ENCODE peak calls at places on chromosomes 16 and 17, in seven cellular contexts. A is H1, Y is K562, L is HCT116, E is SK-N-SH, M is GM12878, H is HepG2. X is an unnamed sample.

GRCh38 chr17:40794466-40794865 is 5.3 kb downstream of the KRT28 start:
- DNase-seq in A (no peak), Y (no peak), L (no peak), E (no peak), M (no peak), H (no peak), X (no peak)

GRCh38 chr17:41061969-41062368 is 2.1 kb upstream of the KRTAP2-3 start:
- DNase-seq in A (no peak), Y (no peak), L (no peak), E (no peak), M (no peak), H (peak; percentile 62), X (no peak)

GRCh38 chr16:66020061-66020460 is 346.4 kb upstream of the CDH5 start:
- DNase-seq in A (no peak), Y (no peak), L (no peak), E (no peak), M (no peak), H (no peak), X (no peak)

GRCh38 chr16:48062681-48063080 is 93.1 kb downstream of the ABCC12 start:
- DNase-seq in A (no peak), Y (no peak), L (no peak), E (peak; percentile 70), M (no peak), H (no peak), X (no peak)

GRCh38 chr17:4632583-4632923 is 8.9 kb downstream of the ALOX15 start:
- DNase-seq in A (no peak), Y (no peak), L (no peak), E (no peak), M (no peak), H (no peak), X (no peak)

GRCh38 chr17:17506893-17507464 is 10.8 kb upstream of the RASD1 start:
- DNase-seq in A (no peak), Y (no peak), L (no peak), E (peak; percentile 48), M (no peak), H (no peak), X (no peak)

GRCh38 chr17:7266784-7267183 is 4.5 kb upstream of the CLDN7 start:
- DNase-seq in A (no peak), Y (no peak), L (no peak), E (no peak), M (no peak), H (no peak), X (no peak)

GRCh38 chr16:69773255-69773947 is 11.3 kb downstream of the WWP2 start:
- DNase-seq in A (no peak), Y (no peak), L (no peak), E (no peak), M (no peak), H (no peak), X (no peak)

GRCh38 chr16:89395150-89396142 is 94.9 kb downstream of the ANKRD11 start:
- DNase-seq in A (no peak), Y (no peak), L (no peak), E (peak; percentile 69), M (no peak), H (peak; percentile 97), X (peak; percentile 95)

GRCh38 chr17:79944251-79944812 is 91.3 kb downstream of the TBC1D16 start:
- DNase-seq in A (no peak), Y (no peak), L (no peak), E (peak; percentile 43), M (no peak), H (no peak), X (no peak)

GRCh38 chr17:33964344-33964979 is 290.6 kb upstream of the CCL2 start:
- DNase-seq in A (no peak), Y (peak; percentile 64), L (no peak), E (no peak), M (peak; percentile 84), H (peak; percentile 23), X (peak; percentile 11)

GRCh38 chr16:83933885-83934683 is 19.0 kb upstream of the OSGIN1 start:
- DNase-seq in A (no peak), Y (no peak), L (no peak), E (no peak), M (no peak), H (no peak), X (no peak)

DNA sequence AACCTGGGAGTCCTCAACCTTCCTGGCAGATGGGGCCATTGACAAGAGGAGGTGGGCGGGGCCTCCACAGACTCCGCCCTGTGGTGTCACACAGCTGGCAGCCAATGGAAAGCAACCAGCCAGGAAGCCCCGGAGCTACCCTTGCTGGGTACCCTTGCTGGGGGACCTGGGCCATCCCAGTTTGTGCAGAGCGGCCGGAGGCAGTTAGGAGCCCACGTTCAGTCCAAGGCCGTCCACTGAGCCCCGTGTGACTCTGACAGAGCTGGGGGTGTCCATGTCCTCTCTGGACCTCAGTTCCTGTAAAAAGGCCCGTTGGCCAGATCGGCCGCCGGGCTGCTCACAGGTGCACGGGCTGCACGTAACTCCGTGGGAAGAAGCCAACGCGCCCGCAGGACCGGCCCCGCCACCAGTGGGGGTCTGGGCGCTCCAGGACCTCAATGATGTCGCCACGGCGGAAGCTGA is 17.1 kb upstream of the FAM83G start:
- DNase-seq in A (no peak), Y (peak; percentile 57), L (no peak), E (no peak), M (no peak), H (no peak), X (peak; percentile 57)
- TF ChIP-seq JUND in A (no peak), Y (no peak), L (no peak), E (no peak), M (no peak), H (no peak), X (no peak)

GRCh38 chr16:55661842-55662479 is 6.2 kb downstream of the SLC6A2 start:
- DNase-seq in A (no peak), Y (no peak), L (no peak), E (peak; percentile 76), M (no peak), H (no peak), X (no peak)
- TF ChIP-seq JUND in A (no peak), Y (no peak), L (no peak), E (no peak), M (no peak), H (no peak), X (no peak)

DNA sequence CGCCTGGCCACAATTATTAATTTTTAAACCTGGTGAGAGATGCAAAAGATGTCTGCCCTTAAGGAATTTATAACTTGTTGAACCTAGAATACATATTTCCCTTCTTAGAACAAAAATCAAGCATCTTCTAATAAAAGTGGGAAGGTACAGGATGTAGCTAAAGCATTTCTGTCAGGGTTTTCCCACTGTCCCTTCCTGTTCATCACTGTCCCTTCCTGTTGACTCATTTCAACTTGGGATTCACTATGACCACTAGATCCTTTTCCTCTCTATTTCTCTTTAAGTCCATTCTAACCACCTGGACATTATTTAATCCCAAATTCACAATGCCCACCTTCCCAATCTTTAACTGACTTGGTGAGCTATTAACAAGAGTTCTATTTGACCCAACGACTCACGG is 33.9 kb upstream of the CDRT4 start:
- DNase-seq in A (no peak), Y (no peak), L (no peak), E (no peak), M (no peak), H (no peak), X (no peak)
- TF ChIP-seq JUND in A (no peak), Y (no peak), L (no peak), E (no peak), M (no peak), H (no peak), X (no peak)

GRCh38 chr17:57667461-57667923 is 77.6 kb downstream of the CCDC182 start:
- DNase-seq in A (no peak), Y (no peak), L (no peak), E (peak; percentile 43), M (no peak), H (no peak), X (no peak)

GRCh38 chr17:57665128-57665527 is 80.0 kb downstream of the CCDC182 start:
- DNase-seq in A (no peak), Y (no peak), L (no peak), E (peak; percentile 68), M (no peak), H (no peak), X (no peak)

GRCh38 chr17:57665696-57666095 is 79.4 kb downstream of the CCDC182 start:
- DNase-seq in A (no peak), Y (no peak), L (no peak), E (no peak), M (no peak), H (no peak), X (no peak)

GRCh38 chr17:57666946-57667345 is 78.2 kb downstream of the CCDC182 start:
- DNase-seq in A (no peak), Y (no peak), L (no peak), E (no peak), M (no peak), H (no peak), X (no peak)

DNA sequence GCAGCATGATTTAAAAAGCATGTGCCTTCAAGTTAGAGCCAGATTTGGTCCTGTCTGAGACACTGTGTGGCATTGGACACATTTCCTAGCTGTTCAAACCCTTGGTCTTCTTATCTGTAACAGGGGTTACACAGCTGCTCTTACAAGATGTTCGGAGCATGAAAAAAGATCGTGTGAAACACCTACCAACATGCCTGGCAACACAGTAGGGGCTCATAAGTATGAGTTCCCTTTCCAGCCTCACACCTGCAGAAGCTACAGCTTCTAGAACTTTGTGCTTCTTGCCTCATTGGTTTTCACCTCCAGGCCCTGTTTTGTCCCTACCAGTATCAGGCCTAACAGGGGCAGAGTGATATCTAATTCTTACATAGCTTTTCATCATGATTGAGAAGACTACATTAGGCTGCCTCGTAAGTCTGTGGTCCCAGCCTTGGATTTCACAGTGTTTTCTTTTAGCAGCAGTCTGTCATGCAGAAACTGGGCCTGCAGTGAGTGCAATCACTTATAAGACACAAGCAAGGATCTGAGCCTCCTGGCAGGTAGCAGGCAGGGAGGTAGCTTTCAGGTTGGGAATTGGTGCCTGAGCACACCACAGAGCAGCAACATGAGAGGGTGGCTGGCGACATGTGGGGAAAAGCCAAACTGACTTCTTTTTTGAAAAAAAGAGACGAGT is 78.8 kb downstream of the CCDC182 start:
- DNase-seq in A (no peak), Y (no peak), L (no peak), E (no peak), M (no peak), H (no peak), X (no peak)
- TF ChIP-seq JUND in A (no peak), Y (no peak), L (no peak), E (no peak), M (no peak), H (no peak), X (no peak)

DNA sequence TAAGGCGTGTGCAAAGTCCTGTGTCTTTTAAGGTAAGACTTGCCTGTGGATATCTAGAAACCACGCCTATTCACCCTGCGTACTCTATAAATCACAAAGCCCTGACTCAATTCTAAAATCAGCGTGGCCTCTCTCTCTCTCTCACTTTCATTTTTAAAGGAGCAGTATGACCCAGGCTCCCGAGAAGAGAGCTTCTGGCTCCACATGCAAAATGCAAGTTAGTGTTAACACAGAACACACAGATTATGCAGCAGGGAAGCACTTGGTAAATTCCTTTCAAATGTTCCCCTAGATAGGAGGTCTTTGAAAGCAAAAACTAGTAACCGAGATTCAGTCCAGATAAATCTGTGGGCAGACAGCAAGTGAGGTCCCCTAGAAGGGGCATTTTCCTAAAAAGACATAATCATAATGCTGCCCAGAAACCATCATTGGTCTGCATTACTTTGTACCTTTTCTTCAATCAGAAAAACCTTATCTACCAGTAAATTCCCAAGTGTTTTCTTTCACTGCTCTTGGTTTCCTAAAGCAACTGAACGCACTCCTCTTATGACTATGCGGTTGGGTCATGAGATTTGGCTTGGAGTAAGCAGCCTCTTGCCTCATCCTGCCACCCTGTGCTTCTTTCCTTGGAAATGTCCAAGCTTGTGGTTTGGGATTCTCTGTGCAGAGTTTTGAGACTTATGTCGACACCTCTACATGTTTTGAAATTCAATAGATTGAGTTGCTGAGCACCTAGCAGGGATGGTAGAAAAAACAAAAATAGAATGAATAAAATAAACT is 31.7 kb upstream of the KCNJ2 start:
- DNase-seq in A (no peak), Y (no peak), L (no peak), E (no peak), M (peak; percentile 70), H (no peak), X (peak; percentile 56)
- TF ChIP-seq JUND in A (no peak), Y (peak; percentile 7), L (no peak), E (no peak), M (peak; percentile 87), H (no peak), X (no peak)